ENCODE peak calls at places on chromosomes 13 and 19, in seven cellular contexts. One of them, this sample, is unnamed. For H3K4me1, the result is how much of the 10 kb centered on the place peaks cover.

GRCh38 chr13:21060063-21060826 is 1.1 kb downstream of the LATS2 start:
- DNase-seq in fibroblast of lung: no peak
- DNase-seq in HepG2: no peak
- DNase-seq in DND-41: no peak
- DNase-seq in PC-9: no peak
- DNase-seq in K562: no peak
- DNase-seq in hepatocyte: peak
- DNase-seq in this sample: peak

GRCh38 chr19:44092108-44092507 is 2.1 kb upstream of the ZNF224 start:
- DNase-seq in fibroblast of lung: no peak
- DNase-seq in DND-41: no peak
- DNase-seq in PC-9: no peak
- DNase-seq in hepatocyte: no peak
- DNase-seq in K562: no peak
- DNase-seq in HepG2: no peak
- DNase-seq in this sample: no peak

GRCh38 chr13:97328222-97328790 is 105.7 kb upstream of the RAP2A start:
- DNase-seq in K562: no peak
- DNase-seq in PC-9: no peak
- DNase-seq in DND-41: no peak
- DNase-seq in HepG2: no peak
- DNase-seq in hepatocyte: no peak
- DNase-seq in fibroblast of lung: peak
- DNase-seq in this sample: no peak

GRCh38 chr19:16447015-16447384 is 24.8 kb downstream of the EPS15L1 start:
- DNase-seq in fibroblast of lung: peak
- DNase-seq in hepatocyte: peak
- DNase-seq in DND-41: no peak
- DNase-seq in HepG2: peak
- DNase-seq in K562: peak
- DNase-seq in PC-9: peak
- DNase-seq in this sample: peak

GRCh38 chr19:2970201-2970838 is 7.0 kb upstream of the TLE6 start:
- DNase-seq in PC-9: peak
- DNase-seq in DND-41: no peak
- DNase-seq in HepG2: no peak
- DNase-seq in K562: no peak
- DNase-seq in fibroblast of lung: peak
- DNase-seq in hepatocyte: no peak
- DNase-seq in this sample: no peak

GRCh38 chr13:105821337-105821736 is 714.1 kb downstream of the EFNB2 start:
- DNase-seq in HepG2: no peak
- DNase-seq in DND-41: no peak
- DNase-seq in PC-9: no peak
- DNase-seq in K562: no peak
- DNase-seq in hepatocyte: no peak
- DNase-seq in fibroblast of lung: no peak
- DNase-seq in this sample: no peak

GRCh38 chr19:56141416-56141992 is 417 bp downstream of the ZNF444 start:
- DNase-seq in hepatocyte: peak
- DNase-seq in K562: no peak
- DNase-seq in HepG2: no peak
- DNase-seq in DND-41: peak
- DNase-seq in PC-9: no peak
- DNase-seq in fibroblast of lung: no peak
- DNase-seq in this sample: no peak

GRCh38 chr13:62482351-62482750 is 1066.7 kb upstream of the PCDH20 start:
- DNase-seq in DND-41: no peak
- DNase-seq in hepatocyte: no peak
- DNase-seq in PC-9: no peak
- DNase-seq in fibroblast of lung: no peak
- DNase-seq in HepG2: peak
- DNase-seq in K562: no peak
- DNase-seq in this sample: no peak

GRCh38 chr19:48510421-48511268 is 990 bp downstream of the LMTK3 start:
- DNase-seq in DND-41: peak
- DNase-seq in HepG2: no peak
- DNase-seq in hepatocyte: peak
- DNase-seq in K562: peak
- DNase-seq in fibroblast of lung: peak
- DNase-seq in PC-9: peak
- DNase-seq in this sample: peak

GRCh38 chr13:41813426-41813825 is 147.5 kb downstream of the VWA8 start:
- DNase-seq in fibroblast of lung: peak
- DNase-seq in K562: no peak
- DNase-seq in PC-9: peak
- DNase-seq in HepG2: no peak
- DNase-seq in hepatocyte: no peak
- DNase-seq in DND-41: no peak
- DNase-seq in this sample: no peak

GRCh38 chr19:50827476-50827875 is 3.9 kb upstream of the KLK1 start:
- DNase-seq in PC-9: no peak
- DNase-seq in hepatocyte: no peak
- DNase-seq in K562: no peak
- DNase-seq in fibroblast of lung: no peak
- DNase-seq in HepG2: no peak
- DNase-seq in DND-41: no peak
- DNase-seq in this sample: no peak

GRCh38 chr13:112159575-112160547 is 92.9 kb downstream of the SOX1 start:
- DNase-seq in PC-9: no peak
- DNase-seq in hepatocyte: peak
- DNase-seq in HepG2: peak
- DNase-seq in DND-41: no peak
- DNase-seq in K562: no peak
- DNase-seq in fibroblast of lung: no peak
- DNase-seq in this sample: no peak

GRCh38 chr19:634975-635652 is 1.8 kb upstream of the POLRMT start:
- DNase-seq in DND-41: no peak
- DNase-seq in PC-9: no peak
- DNase-seq in K562: no peak
- DNase-seq in hepatocyte: no peak
- DNase-seq in fibroblast of lung: no peak
- DNase-seq in HepG2: no peak
- DNase-seq in this sample: no peak

GRCh38 chr13:39306639-39307589 is 268.7 kb downstream of the NHLRC3 start:
- DNase-seq in K562: no peak
- DNase-seq in DND-41: no peak
- DNase-seq in fibroblast of lung: no peak
- DNase-seq in PC-9: no peak
- DNase-seq in hepatocyte: no peak
- DNase-seq in HepG2: no peak
- DNase-seq in this sample: no peak

GRCh38 chr13:103694471-103694870 is 628.3 kb upstream of the SLC10A2 start:
- DNase-seq in hepatocyte: no peak
- DNase-seq in HepG2: no peak
- DNase-seq in fibroblast of lung: no peak
- DNase-seq in DND-41: no peak
- DNase-seq in PC-9: no peak
- DNase-seq in K562: no peak
- DNase-seq in this sample: no peak

GRCh38 chr19:46748325-46749109 is 2.3 kb upstream of the STRN4 start:
- DNase-seq in K562: peak
- DNase-seq in PC-9: peak
- DNase-seq in DND-41: peak
- DNase-seq in fibroblast of lung: peak
- DNase-seq in HepG2: peak
- DNase-seq in hepatocyte: peak
- DNase-seq in this sample: peak

GRCh38 chr13:44425041-44425814 is 51.6 kb downstream of the SERP2 start:
- DNase-seq in K562: no peak
- DNase-seq in PC-9: no peak
- DNase-seq in hepatocyte: no peak
- DNase-seq in fibroblast of lung: no peak
- DNase-seq in HepG2: no peak
- DNase-seq in DND-41: peak
- DNase-seq in this sample: no peak

GRCh38 chr13:50893211-50893852 is 16.3 kb upstream of the RNASEH2B start:
- DNase-seq in hepatocyte: no peak
- DNase-seq in HepG2: no peak
- DNase-seq in K562: no peak
- DNase-seq in PC-9: no peak
- DNase-seq in DND-41: peak
- DNase-seq in fibroblast of lung: peak
- DNase-seq in this sample: peak

GRCh38 chr19:29620931-29621351 is 14.9 kb downstream of the POP4 start:
- DNase-seq in HepG2: no peak
- DNase-seq in PC-9: no peak
- DNase-seq in DND-41: peak
- DNase-seq in hepatocyte: no peak
- DNase-seq in fibroblast of lung: no peak
- DNase-seq in K562: no peak
- DNase-seq in this sample: no peak

GRCh38 chr19:55257461-55258411 is 1.1 kb downstream of the PPP6R1 start:
- DNase-seq in DND-41: peak
- DNase-seq in hepatocyte: peak
- DNase-seq in PC-9: no peak
- DNase-seq in fibroblast of lung: no peak
- DNase-seq in HepG2: no peak
- DNase-seq in K562: peak
- DNase-seq in this sample: no peak

GRCh38 chr13:95298971-95299627 is 2.2 kb downstream of the ABCC4 start:
- DNase-seq in hepatocyte: no peak
- DNase-seq in fibroblast of lung: peak
- DNase-seq in PC-9: peak
- DNase-seq in HepG2: no peak
- DNase-seq in DND-41: no peak
- DNase-seq in K562: no peak
- DNase-seq in this sample: no peak

GRCh38 chr19:4371209-4371897 is 28.0 kb downstream of the MPND start:
- DNase-seq in fibroblast of lung: no peak
- DNase-seq in HepG2: no peak
- DNase-seq in hepatocyte: no peak
- DNase-seq in K562: no peak
- DNase-seq in DND-41: no peak
- DNase-seq in PC-9: no peak
- DNase-seq in this sample: no peak
- H3K4me1 ChIP-seq in fibroblast of lung: under half
- H3K4me1 ChIP-seq in HepG2: under half
- H3K4me1 ChIP-seq in hepatocyte: half or more
- H3K4me1 ChIP-seq in K562: half or more
- H3K4me1 ChIP-seq in DND-41: under half
- H3K4me1 ChIP-seq in PC-9: under half
- H3K4me1 ChIP-seq in this sample: under half

DNA sequence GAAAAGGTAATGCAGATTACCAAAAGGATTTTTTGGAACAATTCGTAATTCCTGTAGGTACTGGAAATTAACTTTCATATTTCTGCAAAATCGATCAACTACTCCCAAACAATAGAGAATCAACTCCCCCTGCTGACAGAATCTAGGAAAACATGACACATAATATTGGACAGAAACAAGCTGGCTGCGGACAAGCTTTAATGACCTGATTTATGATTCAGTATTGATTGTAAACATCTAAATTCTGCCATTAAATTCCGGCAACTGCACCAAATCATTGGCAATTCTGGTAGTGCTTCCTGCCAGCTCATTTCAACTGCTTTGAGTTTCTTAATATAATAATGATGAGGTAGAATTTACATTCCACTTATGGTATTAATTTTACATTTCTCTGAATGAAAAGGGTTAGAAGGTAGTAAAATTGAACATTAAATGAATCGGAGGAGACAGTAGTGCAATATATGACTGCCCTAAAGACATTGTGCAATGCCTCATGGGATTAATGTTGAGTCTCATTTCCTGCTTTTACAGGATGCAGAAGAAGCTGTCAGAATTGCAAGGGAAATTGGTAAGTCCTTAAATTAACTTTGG is 146.5 kb downstream of the PCCA start:
- DNase-seq in HepG2: peak
- DNase-seq in hepatocyte: peak
- DNase-seq in fibroblast of lung: peak
- DNase-seq in DND-41: no peak
- DNase-seq in K562: peak
- DNase-seq in PC-9: peak
- DNase-seq in this sample: peak
- H3K4me3 ChIP-seq in HepG2: no peak
- H3K4me3 ChIP-seq in hepatocyte: no peak
- H3K4me3 ChIP-seq in fibroblast of lung: no peak
- H3K4me3 ChIP-seq in DND-41: no peak
- H3K4me3 ChIP-seq in K562: no peak
- H3K4me3 ChIP-seq in PC-9: no peak
- H3K4me3 ChIP-seq in this sample: peak

GRCh38 chr13:67574320-67575233 is 344.4 kb upstream of the PCDH9 start:
- DNase-seq in DND-41: no peak
- DNase-seq in HepG2: no peak
- DNase-seq in fibroblast of lung: peak
- DNase-seq in PC-9: peak
- DNase-seq in hepatocyte: peak
- DNase-seq in K562: no peak
- DNase-seq in this sample: no peak
- TF ChIP-seq EZH2 in DND-41: no peak
- TF ChIP-seq EZH2 in HepG2: no peak
- TF ChIP-seq EZH2 in fibroblast of lung: no peak
- TF ChIP-seq EZH2 in PC-9: no peak
- TF ChIP-seq EZH2 in hepatocyte: no peak
- TF ChIP-seq EZH2 in K562: no peak
- TF ChIP-seq EZH2 in this sample: no peak

GRCh38 chr19:10192922-10193321 is 1.8 kb downstream of the DNMT1 start:
- DNase-seq in hepatocyte: no peak
- DNase-seq in DND-41: no peak
- DNase-seq in HepG2: no peak
- DNase-seq in K562: no peak
- DNase-seq in PC-9: no peak
- DNase-seq in fibroblast of lung: no peak
- DNase-seq in this sample: no peak
- H3K4me1 ChIP-seq in hepatocyte: under half
- H3K4me1 ChIP-seq in DND-41: under half
- H3K4me1 ChIP-seq in HepG2: under half
- H3K4me1 ChIP-seq in K562: under half
- H3K4me1 ChIP-seq in PC-9: under half
- H3K4me1 ChIP-seq in fibroblast of lung: under half
- H3K4me1 ChIP-seq in this sample: under half

GRCh38 chr13:110130431-110130830 is 176.5 kb downstream of the COL4A1 start:
- DNase-seq in PC-9: no peak
- DNase-seq in DND-41: no peak
- DNase-seq in fibroblast of lung: no peak
- DNase-seq in hepatocyte: no peak
- DNase-seq in HepG2: no peak
- DNase-seq in K562: no peak
- DNase-seq in this sample: no peak
- H3K4me3 ChIP-seq in PC-9: no peak
- H3K4me3 ChIP-seq in DND-41: no peak
- H3K4me3 ChIP-seq in fibroblast of lung: no peak
- H3K4me3 ChIP-seq in hepatocyte: no peak
- H3K4me3 ChIP-seq in HepG2: no peak
- H3K4me3 ChIP-seq in K562: no peak
- H3K4me3 ChIP-seq in this sample: no peak

This sample was measured in A673.